ENCODE peak calls at places on chromosome 5, in five cellular contexts. One of them, this sample, is unnamed.

GRCh38 chr5:18563853-18564252 is 929.6 kb downstream of the TAF11L14 start:
- DNase-seq in endothelial cell: no peak
- DNase-seq in aorta: no peak
- DNase-seq in activated gamma-delta T cell treated with anti-CD3 and anti-CD28 coated beads, Interleukin-2, amount 50 U/mL, for 16 hours: no peak
- DNase-seq in heart left ventricle: no peak
- DNase-seq in this sample: no peak

GRCh38 chr5:55994502-55994997 is at the start of gene IL6ST:
- DNase-seq in heart left ventricle: no peak
- DNase-seq in aorta: no peak
- DNase-seq in activated gamma-delta T cell treated with anti-CD3 and anti-CD28 coated beads, Interleukin-2, amount 50 U/mL, for 16 hours: no peak
- DNase-seq in endothelial cell: no peak
- DNase-seq in this sample: no peak

GRCh38 chr5:143931389-143931984 is 119.5 kb downstream of the HMHB1 start:
- DNase-seq in aorta: no peak
- DNase-seq in activated gamma-delta T cell treated with anti-CD3 and anti-CD28 coated beads, Interleukin-2, amount 50 U/mL, for 16 hours: no peak
- DNase-seq in heart left ventricle: no peak
- DNase-seq in endothelial cell: no peak
- DNase-seq in this sample: peak

GRCh38 chr5:132526290-132526973 is 16.9 kb downstream of the IL5 start:
- DNase-seq in aorta: no peak
- DNase-seq in endothelial cell: peak
- DNase-seq in activated gamma-delta T cell treated with anti-CD3 and anti-CD28 coated beads, Interleukin-2, amount 50 U/mL, for 16 hours: no peak
- DNase-seq in heart left ventricle: peak
- DNase-seq in this sample: no peak

GRCh38 chr5:178430187-178431062 is 159.8 kb downstream of the COL23A1 start:
- DNase-seq in aorta: peak
- DNase-seq in activated gamma-delta T cell treated with anti-CD3 and anti-CD28 coated beads, Interleukin-2, amount 50 U/mL, for 16 hours: no peak
- DNase-seq in heart left ventricle: no peak
- DNase-seq in endothelial cell: no peak
- DNase-seq in this sample: no peak

GRCh38 chr5:18088020-18088579 is 453.8 kb downstream of the TAF11L14 start:
- DNase-seq in heart left ventricle: no peak
- DNase-seq in activated gamma-delta T cell treated with anti-CD3 and anti-CD28 coated beads, Interleukin-2, amount 50 U/mL, for 16 hours: no peak
- DNase-seq in aorta: no peak
- DNase-seq in endothelial cell: no peak
- DNase-seq in this sample: no peak

GRCh38 chr5:145984072-145984471 is 47.7 kb downstream of the SH3RF2 start:
- DNase-seq in aorta: no peak
- DNase-seq in endothelial cell: no peak
- DNase-seq in heart left ventricle: no peak
- DNase-seq in activated gamma-delta T cell treated with anti-CD3 and anti-CD28 coated beads, Interleukin-2, amount 50 U/mL, for 16 hours: no peak
- DNase-seq in this sample: no peak

GRCh38 chr5:40365357-40366330 is 314.1 kb upstream of the PTGER4 start:
- DNase-seq in endothelial cell: no peak
- DNase-seq in aorta: no peak
- DNase-seq in heart left ventricle: no peak
- DNase-seq in activated gamma-delta T cell treated with anti-CD3 and anti-CD28 coated beads, Interleukin-2, amount 50 U/mL, for 16 hours: no peak
- DNase-seq in this sample: no peak